ENCODE peak calls at places on chromosomes 3 and 15, in nine cellular contexts. U is GM12878, F is sigmoid colon, E is breast epithelium, L is esophagus muscularis mucosa, A is stomach, Y is HCT116, H is GM23338, J is prostate gland. R is an unnamed sample.

GRCh38 chr3:189340680-189341460 is 169.1 kb downstream of the TPRG1 start:
- DNase-seq in H (peak), Y (peak), E (no peak), L (no peak), A (no peak), J (no peak), U (no peak), F (no peak), R (no peak)

GRCh38 chr15:25249236-25250010 is 189.4 kb downstream of the UBE3A start:
- DNase-seq in J (no peak), Y (no peak), H (no peak), L (peak), F (no peak), U (no peak), E (no peak), A (peak), R (no peak)

GRCh38 chr3:14923476-14923875 is 23.9 kb upstream of the NR2C2 start:
- DNase-seq in A (no peak), H (no peak), E (no peak), J (no peak), U (no peak), Y (no peak), F (no peak), L (no peak), R (no peak)

GRCh38 chr15:96115642-96116041 is 214.9 kb upstream of the NR2F2 start:
- DNase-seq in Y (no peak), F (no peak), A (no peak), J (no peak), H (no peak), E (no peak), U (no peak), L (peak), R (no peak)

GRCh38 chr3:161630791-161631190 is 134.2 kb downstream of the OTOL1 start:
- DNase-seq in A (no peak), J (no peak), F (no peak), Y (no peak), U (no peak), E (no peak), H (peak), L (no peak), R (no peak)

GRCh38 chr15:28191832-28192231 is 92.7 kb upstream of the OCA2 start:
- DNase-seq in J (peak), U (no peak), E (no peak), H (peak), L (no peak), Y (no peak), F (peak), A (peak), R (no peak)

GRCh38 chr15:89543389-89543788 is 31.9 kb upstream of the TICRR start:
- DNase-seq in Y (no peak), U (no peak), H (no peak), J (no peak), E (no peak), F (no peak), A (no peak), L (no peak), R (no peak)

GRCh38 chr3:12193485-12194165 is 34.9 kb upstream of the TIMP4 start:
- DNase-seq in F (no peak), E (no peak), J (no peak), A (peak), Y (peak), L (peak), H (no peak), U (peak), R (peak)

GRCh38 chr15:25170781-25171110 is 216.0 kb downstream of the SNRPN start:
- DNase-seq in E (peak), J (no peak), U (no peak), H (no peak), L (peak), Y (no peak), F (peak), A (peak), R (no peak)

GRCh38 chr15:51390239-51390931 is 48.9 kb downstream of the GLDN start:
- DNase-seq in J (no peak), F (no peak), Y (no peak), U (no peak), H (no peak), E (no peak), L (no peak), A (no peak), R (no peak)

GRCh38 chr3:64278631-64279030 is 53.4 kb upstream of the PRICKLE2 start:
- DNase-seq in F (no peak), A (no peak), J (no peak), L (no peak), E (no peak), H (peak), Y (no peak), U (no peak), R (no peak)

GRCh38 chr3:124783696-124784095 is 53.4 kb downstream of the UMPS start:
- DNase-seq in J (no peak), U (no peak), F (no peak), A (no peak), L (no peak), E (no peak), Y (no peak), H (no peak), R (no peak)

GRCh38 chr3:193702967-193703366 is 110.0 kb downstream of the OPA1 start:
- DNase-seq in A (no peak), Y (no peak), L (no peak), J (no peak), U (no peak), E (no peak), F (no peak), H (no peak), R (no peak)

GRCh38 chr3:50503947-50504346 is 513 bp upstream of the CACNA2D2 start:
- DNase-seq in F (no peak), L (no peak), Y (no peak), J (no peak), A (no peak), U (no peak), E (no peak), H (peak), R (no peak)
- H3K4me3 ChIP-seq in F (peak), L (peak), Y (no peak), J (peak), A (peak), U (no peak), E (peak), H (peak), R (no peak)

GRCh38 chr3:57006949-57007419 is 53.5 kb upstream of the SPATA12 start:
- DNase-seq in J (peak), H (peak), A (peak), Y (peak), L (no peak), F (peak), U (no peak), E (peak), R (no peak)
- TF ChIP-seq CTCF in J (peak), H (peak), A (no peak), Y (peak), L (peak), F (no peak), U (peak), E (no peak), R (no peak)

GRCh38 chr15:48877630-48878595 is at the start of gene EID1:
- DNase-seq in E (peak), L (peak), H (peak), F (peak), U (peak), J (peak), Y (peak), A (peak), R (peak)
- TF ChIP-seq POLR2AphosphoS5 in E (peak), L (peak), H (peak), F (peak), U (peak), J (peak), Y (peak), A (peak), R (peak)

DNA sequence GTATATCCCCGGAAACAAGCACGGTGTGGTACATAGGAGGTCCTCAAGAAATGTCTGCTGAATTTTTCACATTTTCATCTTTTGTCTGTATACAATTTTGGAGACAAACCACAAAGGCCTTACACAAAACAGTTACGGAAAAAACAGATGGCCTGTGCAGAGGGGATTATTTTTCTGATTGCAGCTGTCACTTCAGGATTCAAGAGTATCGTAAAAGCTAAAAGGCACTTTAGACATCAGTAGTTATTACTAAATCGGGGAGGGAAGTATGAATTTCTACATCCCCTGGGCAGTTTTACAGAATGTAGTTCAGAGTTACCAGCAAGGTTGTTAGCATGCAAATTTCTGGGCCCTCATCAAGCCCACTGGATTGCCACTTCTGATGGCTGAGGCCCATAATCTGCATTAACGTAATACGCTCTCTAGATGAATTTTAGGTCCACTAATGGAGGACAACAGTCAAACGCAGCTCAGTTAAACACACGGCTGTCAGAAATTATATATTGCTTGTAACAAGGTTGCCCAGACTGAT is 1.2 kb downstream of the RIOX2 start:
- DNase-seq in A (no peak), U (no peak), Y (no peak), L (no peak), H (no peak), F (no peak), J (no peak), E (no peak), R (no peak)
- H3K4me3 ChIP-seq in A (peak), U (peak), Y (peak), L (peak), H (peak), F (no peak), J (peak), E (peak), R (peak)

DNA sequence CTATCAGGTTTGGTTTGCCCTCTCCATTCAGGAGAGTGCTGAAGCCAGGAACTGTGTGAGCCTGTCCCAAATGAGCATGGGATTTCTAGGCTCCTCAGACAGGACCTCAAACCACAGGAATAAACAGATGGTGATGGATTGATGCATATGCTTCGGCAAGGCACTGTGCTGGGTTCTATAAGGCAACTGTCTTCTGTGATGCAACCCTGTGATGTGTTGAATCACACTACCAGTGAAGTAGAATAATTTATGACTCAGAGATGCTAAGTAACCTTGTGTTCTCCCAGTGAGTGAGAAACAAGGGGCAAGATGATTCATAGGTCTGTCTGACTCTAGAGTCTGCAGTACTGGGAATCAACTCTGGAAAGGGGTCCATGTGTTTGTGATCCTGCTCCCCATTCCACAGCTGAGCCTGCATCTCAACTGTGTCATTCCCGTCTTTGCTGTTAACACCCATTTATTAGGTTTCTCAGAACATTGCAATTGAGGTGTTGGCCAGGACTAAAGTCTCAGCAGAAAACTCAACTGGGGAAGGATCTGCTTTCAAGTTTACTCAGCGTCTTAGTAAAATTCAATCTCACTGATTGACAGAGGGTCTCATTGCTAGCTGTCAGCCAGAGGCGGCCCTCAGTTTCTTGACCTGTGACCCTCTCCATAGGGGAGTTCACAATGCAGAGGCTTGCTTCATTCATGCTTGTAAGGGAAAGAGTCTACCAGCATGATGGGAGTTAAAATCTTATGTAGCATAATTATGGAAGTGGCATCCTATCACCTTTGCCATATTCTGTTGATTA is 510.1 kb upstream of the CFAP20DC start:
- DNase-seq in U (no peak), H (no peak), A (no peak), L (peak), J (no peak), F (no peak), Y (peak), E (no peak), R (no peak)
- TF ChIP-seq CTCF in U (no peak), H (no peak), A (no peak), L (no peak), J (no peak), F (no peak), Y (no peak), E (no peak), R (no peak)

R was measured in HL-60.